ENCODE peak calls at places on chromosomes 6 and 20, in nine cellular contexts. I is colonic mucosa, V is brain microvascular endothelial cell, G is heart right ventricle, C is PC-3, K is GM12865, J is tibial nerve, P is GM23338, S is Panc1. L is an unnamed sample.

GRCh38 chr20:6180531-6180930 is 57.7 kb upstream of the FERMT1 start:
- DNase-seq in G (no peak), I (no peak), V (no peak), K (no peak), P (no peak), S (no peak), C (no peak), J (no peak), L (no peak)

GRCh38 chr20:35604444-35604750 is 11.2 kb upstream of the SPAG4 start:
- DNase-seq in G (no peak), S (no peak), P (peak; percentile 92), J (no peak), I (peak; percentile 56), K (peak; percentile 44), C (no peak), V (no peak), L (no peak)

GRCh38 chr20:36792422-36792821 is 18.9 kb upstream of the DSN1 start:
- DNase-seq in S (no peak), C (peak; percentile 74), J (no peak), P (peak; percentile 81), G (peak; percentile 45), V (peak; percentile 51), I (no peak), K (peak; percentile 70), L (peak; percentile 66)

GRCh38 chr6:104229057-104229456 is 630.7 kb downstream of the HACE1 start:
- DNase-seq in G (no peak), S (no peak), C (peak; percentile 74), V (no peak), P (no peak), J (no peak), I (no peak), K (no peak), L (no peak)

GRCh38 chr20:44233436-44234016 is 13.6 kb upstream of the GDAP1L1 start:
- DNase-seq in K (no peak), J (no peak), V (no peak), G (no peak), I (no peak), C (no peak), S (no peak), P (no peak), L (no peak)

GRCh38 chr6:117482240-117483003 is at the start of gene DCBLD1:
- DNase-seq in P (peak; percentile 86), K (peak; percentile 91), I (peak; percentile 85), J (no peak), C (peak; percentile 79), G (peak; percentile 68), V (peak; percentile 56), S (no peak), L (peak; percentile 76)

GRCh38 chr6:3623451-3624267 is 127.9 kb downstream of the PXDC1 start:
- DNase-seq in S (no peak), P (peak; percentile 29), K (no peak), J (no peak), C (no peak), I (no peak), V (peak; percentile 8), G (no peak), L (no peak)

GRCh38 chr6:156658596-156659316 is 118.4 kb upstream of the ARID1B start:
- DNase-seq in P (no peak), S (no peak), C (no peak), K (no peak), J (no peak), G (no peak), V (no peak), I (no peak), L (no peak)

GRCh38 chr6:25220853-25221252 is 58.3 kb upstream of the CARMIL1 start:
- DNase-seq in J (no peak), S (no peak), C (no peak), V (no peak), G (no peak), K (no peak), I (no peak), P (no peak), L (no peak)

GRCh38 chr6:25359191-25359861 is 80.2 kb downstream of the CARMIL1 start:
- DNase-seq in C (peak; percentile 70), I (no peak), J (peak; percentile 36), K (no peak), P (peak; percentile 33), G (peak; percentile 33), S (no peak), V (peak; percentile 14), L (peak; percentile 35)

GRCh38 chr20:833121-833449 is 430 bp upstream of the FAM110A start:
- DNase-seq in P (no peak), K (no peak), J (no peak), G (no peak), I (no peak), C (peak; percentile 69), S (peak; percentile 59), V (no peak), L (no peak)

GRCh38 chr6:94130458-94130857 is 711.1 kb upstream of the EPHA7 start:
- DNase-seq in K (no peak), S (no peak), P (peak; percentile 24), I (no peak), C (no peak), J (no peak), V (no peak), G (no peak), L (no peak)

GRCh38 chr6:13803581-13803980 is 10.8 kb downstream of the MCUR1 start:
- DNase-seq in I (no peak), G (no peak), P (no peak), S (no peak), C (no peak), V (no peak), K (no peak), J (no peak), L (no peak)

GRCh38 chr6:7684843-7685242 is 41.1 kb upstream of the BMP6 start:
- DNase-seq in S (no peak), V (no peak), K (no peak), J (no peak), G (no peak), I (no peak), C (no peak), P (peak; percentile 84), L (no peak)

GRCh38 chr6:128216917-128217316 is 303.5 kb downstream of the PTPRK start:
- DNase-seq in I (no peak), G (no peak), J (no peak), S (no peak), C (no peak), P (no peak), V (no peak), K (no peak), L (no peak)

GRCh38 chr20:52313335-52313963 is 121.9 kb upstream of the ZFP64 start:
- DNase-seq in P (peak; percentile 79), J (no peak), G (no peak), V (peak; percentile 3), K (no peak), I (no peak), C (peak; percentile 76), S (peak; percentile 20), L (peak; percentile 7)

GRCh38 chr6:55958790-55959189 is 83.4 kb upstream of the BMP5 start:
- DNase-seq in I (no peak), J (no peak), P (no peak), K (no peak), G (no peak), C (no peak), V (no peak), S (no peak), L (no peak)

GRCh38 chr6:55960344-55960743 is 85.0 kb upstream of the BMP5 start:
- DNase-seq in S (no peak), K (no peak), V (no peak), C (no peak), P (no peak), J (no peak), G (no peak), I (no peak), L (no peak)

GRCh38 chr6:55957961-55958422 is 82.6 kb upstream of the BMP5 start:
- DNase-seq in I (no peak), K (no peak), C (no peak), V (no peak), J (no peak), G (no peak), S (no peak), P (no peak), L (peak; percentile 12)

GRCh38 chr6:55964136-55964535 is 88.7 kb upstream of the BMP5 start:
- DNase-seq in S (no peak), J (no peak), C (no peak), I (no peak), G (no peak), V (no peak), P (no peak), K (no peak), L (no peak)

DNA sequence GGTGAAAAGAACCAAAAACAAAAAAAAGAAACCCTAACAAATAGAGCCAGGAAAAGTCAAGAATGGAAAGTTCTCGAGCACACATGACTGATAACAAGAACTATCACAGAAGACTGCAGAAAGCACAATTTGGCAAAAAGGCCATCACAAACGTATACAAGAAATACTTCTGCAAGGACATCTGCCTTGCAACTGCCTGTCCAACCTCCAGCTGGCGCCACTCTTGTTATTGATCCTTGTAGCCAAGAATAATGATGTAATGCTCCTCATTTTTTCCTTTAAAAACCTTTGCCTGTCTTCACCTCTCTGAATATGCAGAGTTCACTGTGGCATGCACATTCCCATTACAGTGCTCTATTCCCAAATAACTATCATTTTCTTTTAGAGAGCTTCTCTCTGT is 87.9 kb upstream of the BMP5 start:
- DNase-seq in S (no peak), G (no peak), P (peak; percentile 53), C (peak; percentile 28), J (no peak), V (peak; percentile 12), K (no peak), I (no peak), L (no peak)
- TF ChIP-seq CTCF in S (peak; percentile 69), G (no peak), P (peak; percentile 73), C (peak; percentile 62), J (no peak), V (peak; percentile 68), K (no peak), I (no peak), L (peak; percentile 45)

DNA sequence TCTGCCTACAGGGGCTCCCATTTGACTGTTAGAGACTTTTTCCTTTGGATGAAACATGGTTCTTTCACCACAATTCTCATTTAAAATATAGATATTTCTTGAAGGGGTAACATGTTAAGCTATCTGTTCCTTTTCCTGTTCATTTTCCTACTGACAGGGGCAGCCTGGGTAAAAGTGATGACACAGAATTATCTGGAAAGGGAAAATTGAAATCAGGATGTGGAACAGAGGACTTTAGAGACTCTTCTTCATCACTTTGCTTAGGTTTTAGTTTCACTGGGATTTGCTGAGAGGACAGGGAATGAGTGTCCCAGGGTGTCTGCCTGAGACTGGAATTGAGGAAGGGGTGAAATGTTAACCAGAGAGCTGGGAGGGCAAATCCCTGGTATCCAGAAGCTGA is 116.0 kb downstream of the RNF144B start:
- DNase-seq in G (no peak), P (no peak), J (no peak), V (no peak), K (no peak), I (no peak), C (no peak), S (no peak), L (no peak)
- H3K4me3 ChIP-seq in G (no peak overlapping the region), P (no peak overlapping the region), J (no peak overlapping the region), V (no peak overlapping the region), K (no peak overlapping the region), I (no peak overlapping the region), C (no peak overlapping the region), S (peak overlapping the region; percentile 58), L (no peak overlapping the region)

GRCh38 chr6:161429921-161430490 is 156.1 kb upstream of the AGPAT4 start:
- DNase-seq in P (no peak), C (peak; percentile 36), I (no peak), G (no peak), V (no peak), J (no peak), K (no peak), S (no peak), L (no peak)
- TF ChIP-seq CTCF in P (peak; percentile 31), C (peak; percentile 49), I (no peak), G (no peak), V (peak; percentile 45), J (no peak), K (peak; percentile 5), S (peak; percentile 59), L (peak; percentile 40)

GRCh38 chr6:79946773-79947190 is 571 bp downstream of the ELOVL4 start:
- DNase-seq in I (peak; percentile 26), V (peak; percentile 38), P (peak; percentile 49), K (no peak), J (no peak), C (peak; percentile 15), S (no peak), G (no peak), L (peak; percentile 26)
- H3K4me3 ChIP-seq in I (peak overlapping the region; percentile 38), V (peak overlapping the region; percentile 79), P (peak overlapping the region; percentile 73), K (peak overlapping the region; percentile 54), J (peak overlapping the region; percentile 57), C (peak overlapping the region; percentile 81), S (no peak overlapping the region), G (peak overlapping the region; percentile 61), L (peak overlapping the region; percentile 67)

L was measured in astrocyte of the spinal cord.